ENCODE peak calls at places on chromosomes 11 and 22, in nine cellular contexts. Q is GM23338; B is tibial artery; K is esophagus squamous epithelium; V is IMR-90; M is MM.1S; L is kidney epithelial cell; T is CD8-positive, alpha-beta T cell; I is neuronal stem cell. D is an unnamed sample. For H3K27me3 and H3K36me3, the result is how much of the 10 kb centered on the place peaks cover.

GRCh38 chr11:128279861-128280260 is 307.5 kb downstream of the ETS1 start:
- DNase-seq in T (no peak), K (no peak), M (no peak), L (no peak), V (peak), Q (no peak), B (no peak), I (no peak), D (no peak)

GRCh38 chr11:11946180-11946579 is 62.2 kb downstream of the DKK3 start:
- DNase-seq in V (peak), K (no peak), T (no peak), Q (no peak), M (no peak), B (no peak), I (no peak), L (no peak), D (no peak)

GRCh38 chr11:117303101-117303500 is 12.0 kb downstream of the BACE1-AS start:
- DNase-seq in L (no peak), Q (no peak), K (no peak), T (no peak), V (no peak), I (no peak), M (no peak), B (no peak), D (no peak)

GRCh38 chr11:77047007-77047927 is 13.1 kb downstream of the B3GNT6 start:
- DNase-seq in Q (peak), I (peak), M (peak), V (peak), T (peak), K (peak), L (peak), B (peak), D (peak)

GRCh38 chr22:37260939-37261338 is 16.9 kb upstream of the RAC2 start:
- DNase-seq in Q (peak), B (no peak), L (no peak), V (peak), M (peak), K (no peak), I (peak), T (peak), D (peak)

GRCh38 chr22:24847490-24847889 is 41.5 kb downstream of the SGSM1 start:
- DNase-seq in Q (no peak), L (no peak), T (no peak), I (no peak), V (no peak), K (no peak), B (no peak), M (no peak), D (no peak)

GRCh38 chr11:85742873-85743275 is 56.9 kb upstream of the CCDC89 start:
- DNase-seq in I (no peak), T (no peak), K (no peak), Q (no peak), M (no peak), B (no peak), L (no peak), V (no peak), D (no peak)

GRCh38 chr22:23215294-23216204 is 35.2 kb downstream of the BCR start:
- DNase-seq in V (peak), M (no peak), B (no peak), K (no peak), L (no peak), I (no peak), Q (no peak), T (no peak), D (no peak)

GRCh38 chr22:40919446-40919845 is 31.7 kb upstream of the RBX1 start:
- DNase-seq in T (no peak), K (no peak), I (no peak), L (no peak), Q (no peak), M (no peak), V (no peak), B (no peak), D (no peak)

GRCh38 chr11:19327280-19327679 is 86.5 kb upstream of the E2F8 start:
- DNase-seq in Q (no peak), M (no peak), B (no peak), I (no peak), V (no peak), L (no peak), K (no peak), T (no peak), D (no peak)

DNA sequence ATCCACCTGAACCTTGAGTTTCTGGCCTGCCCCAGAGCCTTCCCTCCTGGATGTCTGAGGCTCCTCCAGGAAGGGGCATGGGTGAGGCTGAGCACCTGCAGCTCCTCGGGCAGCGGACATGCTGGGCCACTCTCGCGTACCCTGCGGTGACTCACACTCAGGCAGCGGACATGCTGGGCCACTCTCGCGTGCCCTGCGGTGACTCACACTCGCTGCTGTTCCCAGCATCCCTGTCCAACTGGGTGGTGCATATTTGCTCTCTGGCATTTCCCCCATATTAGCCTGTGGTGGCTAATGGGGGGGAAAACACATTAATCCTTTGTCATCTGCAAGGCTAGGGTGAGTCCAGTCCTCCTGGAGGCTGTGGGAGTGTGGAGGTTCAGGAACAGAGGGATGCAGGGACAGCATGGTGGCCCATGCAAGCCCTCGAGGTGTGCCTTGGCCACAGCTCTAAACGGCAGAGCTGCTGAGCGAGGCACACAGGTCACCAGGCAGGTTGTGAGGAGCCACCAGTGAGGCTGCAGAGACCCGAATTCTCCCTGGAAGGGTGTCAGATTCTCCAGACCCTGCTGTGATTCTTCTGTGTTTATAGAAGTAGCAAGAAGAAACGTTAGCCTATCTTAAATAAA is 728.1 kb downstream of the BRD1 start:
- DNase-seq in M (no peak), B (peak), I (no peak), L (peak), V (no peak), K (no peak), Q (no peak), T (no peak), D (no peak)
- H3K27me3 ChIP-seq in M (half or more), B (under half), I (under half), L (under half), V (under half), K (under half), Q (under half), T (under half), D (under half)

DNA sequence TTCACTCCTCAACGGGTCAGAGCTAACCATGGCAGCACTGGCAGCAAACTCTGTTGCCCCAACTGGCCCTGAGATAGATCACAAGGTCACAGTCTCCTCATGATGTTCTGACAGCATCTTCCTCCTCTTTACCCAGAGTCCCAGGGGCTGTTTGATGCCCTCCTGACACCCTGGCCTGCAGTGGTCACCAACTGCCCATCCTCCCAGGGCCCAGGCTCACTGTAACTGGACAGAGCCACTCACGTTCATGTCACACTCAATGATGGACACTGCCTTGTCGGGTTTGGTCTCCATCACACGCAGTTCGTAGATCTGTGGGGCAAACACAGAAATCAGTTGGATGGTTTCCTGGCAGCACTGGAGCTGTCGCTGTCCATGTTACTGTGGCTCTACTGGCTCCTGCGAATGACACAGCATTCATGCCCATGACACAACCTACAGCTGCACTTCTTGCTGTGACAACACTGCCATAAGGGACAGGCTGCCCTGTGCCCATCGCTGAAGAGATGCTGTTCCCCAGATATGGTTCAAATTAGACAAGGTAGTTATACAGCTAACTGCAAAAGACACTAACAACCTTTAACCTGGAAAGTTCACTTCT is 10.4 kb upstream of the C22orf39 start:
- DNase-seq in K (no peak), V (no peak), I (no peak), Q (no peak), M (no peak), T (no peak), L (no peak), B (no peak), D (no peak)
- H3K36me3 ChIP-seq in K (half or more), V (under half), I (under half), Q (under half), M (under half), T (half or more), L (under half), B (half or more), D (under half)

GRCh38 chr22:49724893-49725489 is 102.7 kb downstream of the BRD1 start:
- DNase-seq in T (peak), M (peak), V (peak), Q (no peak), B (no peak), L (no peak), I (peak), K (no peak), D (peak)
- H3K4me3 ChIP-seq in T (peak), M (peak), V (no peak), Q (no peak), B (peak), L (no peak), I (no peak), K (peak), D (no peak)

DNA sequence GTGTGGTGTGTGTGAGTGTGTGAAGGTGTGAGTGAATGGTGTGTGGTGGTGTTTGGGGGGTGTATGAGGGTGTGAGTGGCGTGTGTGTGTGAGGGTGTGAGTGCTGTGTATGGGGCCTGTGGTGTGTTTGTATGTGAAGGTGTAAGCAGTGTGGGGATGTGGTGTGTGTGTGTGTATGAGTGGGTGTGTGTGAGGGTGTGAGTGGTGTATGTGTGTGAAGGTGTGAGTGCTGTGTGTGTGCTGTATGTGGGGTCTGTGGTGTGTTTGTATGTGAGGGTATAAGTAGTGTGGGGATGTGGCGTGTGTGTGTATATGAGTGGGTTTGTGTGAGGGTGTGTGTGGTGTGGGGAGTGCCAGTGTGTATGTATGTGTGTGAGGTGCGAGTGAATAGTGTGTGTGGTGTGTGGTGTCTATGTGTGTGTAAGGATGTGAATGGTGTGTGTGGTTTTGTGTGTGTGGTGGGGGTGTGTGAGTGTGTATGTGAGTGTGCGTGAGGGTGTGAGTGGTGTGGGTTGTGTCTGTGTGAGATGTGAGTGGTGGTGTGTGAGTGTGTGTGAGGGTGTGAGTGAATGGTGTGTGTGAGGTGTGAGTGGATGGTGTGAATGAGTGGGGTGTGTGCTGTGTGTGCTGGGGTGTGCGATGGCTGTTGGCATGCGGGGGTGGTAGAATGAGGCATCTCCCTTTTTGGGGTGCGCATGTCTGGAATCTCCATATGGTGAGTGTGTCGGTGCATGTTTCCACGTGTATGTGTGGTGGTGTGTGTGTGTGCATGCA is 22.5 kb upstream of the SHISAL1 start:
- DNase-seq in K (no peak), Q (no peak), T (no peak), I (no peak), B (no peak), L (no peak), M (no peak), V (no peak), D (no peak)
- H3K27me3 ChIP-seq in K (under half), Q (under half), T (under half), I (half or more), B (half or more), L (half or more), M (half or more), V (under half), D (under half)

GRCh38 chr11:34114014-34114413 is 8.6 kb downstream of the NAT10 start:
- DNase-seq in B (no peak), Q (no peak), M (no peak), K (no peak), L (no peak), T (no peak), I (no peak), V (no peak), D (no peak)
- H3K36me3 ChIP-seq in B (half or more), Q (half or more), M (under half), K (half or more), L (under half), T (half or more), I (under half), V (half or more), D (half or more)